ENCODE peak calls at places on chromosomes 6 and 20, in five cellular contexts. L, U, F, C and K are unnamed samples.
A peak's percentile ranks its signal among the peaks of the same experiment; 100 is the strongest.

GRCh38 chr20:25035924-25036323 is 22.0 kb downstream of the ACSS1 start:
- DNase-seq in L (peak; percentile 40), U (no peak), C (no peak), F (no peak), K (no peak)

GRCh38 chr6:5214570-5215052 is 46.1 kb downstream of the LYRM4 start:
- DNase-seq in C (no peak), U (peak; percentile 21), L (no peak), F (peak; percentile 78), K (peak; percentile 51)

GRCh38 chr6:64896939-64897338 is 810.1 kb downstream of the EYS start:
- DNase-seq in U (no peak), F (no peak), C (no peak), L (no peak), K (no peak)

GRCh38 chr6:45822269-45822812 is 193.3 kb downstream of the CLIC5 start:
- DNase-seq in F (no peak), U (no peak), L (no peak), C (no peak), K (no peak)

GRCh38 chr20:32482251-32483220 is 102.6 kb downstream of the NOL4L start:
- DNase-seq in L (no peak), F (no peak), C (peak; percentile 35), U (peak; percentile 13), K (peak; percentile 78)

GRCh38 chr6:7677229-7677628 is 48.7 kb upstream of the BMP6 start:
- DNase-seq in C (no peak), U (no peak), F (no peak), L (no peak), K (no peak)

GRCh38 chr6:209432-210103 is 82.7 kb upstream of the DUSP22 start:
- DNase-seq in F (no peak), L (peak; percentile 79), C (no peak), U (no peak), K (no peak)

GRCh38 chr20:35012227-35013069 is 56.8 kb downstream of the MYH7B start:
- DNase-seq in F (no peak), L (no peak), U (no peak), C (no peak), K (no peak)

GRCh38 chr6:10081075-10081474 is 333.8 kb downstream of the TFAP2A start:
- DNase-seq in U (peak; percentile 26), L (no peak), C (no peak), F (no peak), K (no peak)

GRCh38 chr6:107666084-107666981 is 157.8 kb downstream of the SCML4 start:
- DNase-seq in F (peak; percentile 87), U (no peak), L (no peak), C (peak; percentile 71), K (peak; percentile 53)

GRCh38 chr6:37142047-37142614 is 27.8 kb upstream of the PIM1 start:
- DNase-seq in U (no peak), C (peak; percentile 71), L (no peak), F (peak; percentile 32), K (no peak)

GRCh38 chr20:45970646-45971424 is 1.2 kb downstream of the ZNF335 start:
- DNase-seq in F (peak; percentile 19), U (no peak), C (peak; percentile 37), L (peak; percentile 12), K (peak; percentile 44)

GRCh38 chr20:19620471-19620870 is 137.6 kb upstream of the RIN2 start:
- DNase-seq in C (no peak), U (no peak), L (no peak), F (no peak), K (peak; percentile 66)

GRCh38 chr6:134211297-134211696 is 106.6 kb downstream of the SGK1 start:
- DNase-seq in U (no peak), F (no peak), L (no peak), C (no peak), K (no peak)

GRCh38 chr6:156379392-156379910 is 397.7 kb upstream of the ARID1B start:
- DNase-seq in L (no peak), C (peak; percentile 66), U (no peak), F (no peak), K (no peak)

GRCh38 chr6:87230801-87231200 is 75.4 kb downstream of the ZNF292 start:
- DNase-seq in U (no peak), C (no peak), F (peak; percentile 51), L (no peak), K (no peak)

GRCh38 chr20:61745397-61746146 is 320.1 kb downstream of the TAF4 start:
- DNase-seq in C (no peak), L (no peak), F (no peak), U (no peak), K (no peak)

GRCh38 chr6:70843328-70843918 is 113.4 kb downstream of the B3GAT2 start:
- DNase-seq in C (no peak), U (no peak), F (no peak), L (no peak), K (no peak)

GRCh38 chr6:152394303-152394702 is 242.9 kb downstream of the SYNE1 start:
- DNase-seq in C (no peak), F (no peak), U (no peak), L (no peak), K (no peak)

GRCh38 chr6:12354499-12354898 is 64.3 kb downstream of the EDN1 start:
- DNase-seq in C (peak; percentile 63), F (peak; percentile 47), U (peak; percentile 82), L (no peak), K (peak; percentile 62)

GRCh38 chr6:3943373-3943772 is 94.2 kb downstream of the FAM50B start:
- DNase-seq in C (no peak), L (no peak), U (no peak), F (peak; percentile 75), K (no peak)

GRCh38 chr6:27374824-27375612 is 13.5 kb upstream of the ZNF391 start:
- DNase-seq in C (peak; percentile 66), L (peak; percentile 85), U (peak; percentile 89), F (peak; percentile 8), K (peak; percentile 86)

GRCh38 chr6:156406688-156407087 is 370.5 kb upstream of the ARID1B start:
- DNase-seq in L (no peak), F (no peak), C (no peak), U (no peak), K (no peak)

GRCh38 chr6:42786525-42786985 is 4.7 kb downstream of the BICRAL start:
- DNase-seq in C (no peak), F (no peak), U (no peak), L (no peak), K (no peak)

GRCh38 chr6:148867851-148868250 is 121.0 kb downstream of the UST start:
- DNase-seq in L (no peak), F (peak; percentile 49), C (no peak), U (peak; percentile 32), K (no peak)

GRCh38 chr6:4665489-4666417 is 110.5 kb upstream of the CDYL start:
- DNase-seq in F (peak; percentile 53), L (no peak), C (peak; percentile 54), U (no peak), K (no peak)

GRCh38 chr6:128635219-128635618 is 114.8 kb upstream of the PTPRK start:
- DNase-seq in F (no peak), U (no peak), L (no peak), C (no peak), K (no peak)

GRCh38 chr6:53048431-53049195 is 16.6 kb upstream of the FBXO9 start:
- DNase-seq in L (peak; percentile 84), U (peak; percentile 91), C (peak; percentile 97), F (peak; percentile 91), K (no peak)

GRCh38 chr6:94751641-94752329 is 825.5 kb upstream of the MANEA start:
- DNase-seq in F (no peak), U (peak; percentile 19), L (peak; percentile 50), C (peak; percentile 4), K (no peak)

GRCh38 chr6:158087519-158087867 is 80.6 kb downstream of the SERAC1 start:
- DNase-seq in C (no peak), F (no peak), L (no peak), U (no peak), K (no peak)

GRCh38 chr6:150894935-150895686 is 29.6 kb downstream of the MTHFD1L start:
- DNase-seq in L (peak; percentile 55), F (peak; percentile 62), U (peak; percentile 50), C (peak; percentile 72), K (peak; percentile 31)

GRCh38 chr6:161406633-161407032 is 132.8 kb upstream of the AGPAT4 start:
- DNase-seq in L (no peak), F (peak; percentile 88), U (peak; percentile 95), C (peak; percentile 92), K (no peak)

GRCh38 chr20:31620246-31620645 is 15.2 kb downstream of the ID1 start:
- DNase-seq in U (no peak), L (no peak), F (no peak), C (no peak), K (no peak)

GRCh38 chr6:125250511-125250910 is 51.3 kb downstream of the HDDC2 start:
- DNase-seq in C (no peak), F (no peak), U (no peak), L (no peak), K (no peak)
- TF ChIP-seq CTCF in C (no peak), F (no peak), U (no peak), L (no peak), K (no peak)

GRCh38 chr6:16836186-16836981 is 75.1 kb upstream of the ATXN1 start:
- DNase-seq in F (peak; percentile 26), C (peak; percentile 20), U (no peak), L (peak; percentile 71), K (no peak)
- H3K4me3 ChIP-seq in F (peak overlapping the region; percentile 35), C (peak overlapping the region; percentile 45), U (no peak overlapping the region), L (peak overlapping the region; percentile 54), K (no peak overlapping the region)

DNA sequence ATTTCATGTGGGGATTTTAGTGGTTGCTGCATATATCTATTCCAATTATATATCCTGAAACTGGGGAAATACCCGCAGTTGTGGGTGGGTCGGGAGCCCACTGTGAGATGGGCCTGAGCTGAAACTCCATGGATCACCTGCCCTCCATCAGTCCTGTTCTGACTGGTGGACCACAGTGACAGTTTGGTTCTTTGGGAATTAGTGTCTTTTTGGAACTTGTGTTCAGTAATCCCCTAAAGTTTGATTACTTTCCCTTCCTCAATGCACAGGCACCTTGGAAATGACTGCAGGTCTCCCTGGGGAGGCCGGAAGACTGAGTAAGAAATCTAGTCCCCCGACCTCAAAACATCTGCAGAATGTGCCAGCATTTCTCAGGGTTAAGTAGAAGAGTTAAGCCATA is 11.3 kb downstream of the STK35 start:
- DNase-seq in U (no peak), C (no peak), L (no peak), F (no peak), K (no peak)
- H4K20me1 ChIP-seq in U (no peaks in the 10 kb centered on the region), C (no peaks in the 10 kb centered on the region), L (peaks cover 23% of the 10 kb centered on the region), F (peaks cover 68% of the 10 kb centered on the region), K (peaks cover 95% of the 10 kb centered on the region)

GRCh38 chr6:39887692-39888450 is 46.4 kb downstream of the MOCS1 start:
- DNase-seq in C (peak; percentile 97), L (no peak), F (peak; percentile 95), U (no peak), K (peak; percentile 86)
- TF ChIP-seq CTCF in C (peak; percentile 1), L (no peak), F (no peak), U (no peak), K (no peak)

DNA sequence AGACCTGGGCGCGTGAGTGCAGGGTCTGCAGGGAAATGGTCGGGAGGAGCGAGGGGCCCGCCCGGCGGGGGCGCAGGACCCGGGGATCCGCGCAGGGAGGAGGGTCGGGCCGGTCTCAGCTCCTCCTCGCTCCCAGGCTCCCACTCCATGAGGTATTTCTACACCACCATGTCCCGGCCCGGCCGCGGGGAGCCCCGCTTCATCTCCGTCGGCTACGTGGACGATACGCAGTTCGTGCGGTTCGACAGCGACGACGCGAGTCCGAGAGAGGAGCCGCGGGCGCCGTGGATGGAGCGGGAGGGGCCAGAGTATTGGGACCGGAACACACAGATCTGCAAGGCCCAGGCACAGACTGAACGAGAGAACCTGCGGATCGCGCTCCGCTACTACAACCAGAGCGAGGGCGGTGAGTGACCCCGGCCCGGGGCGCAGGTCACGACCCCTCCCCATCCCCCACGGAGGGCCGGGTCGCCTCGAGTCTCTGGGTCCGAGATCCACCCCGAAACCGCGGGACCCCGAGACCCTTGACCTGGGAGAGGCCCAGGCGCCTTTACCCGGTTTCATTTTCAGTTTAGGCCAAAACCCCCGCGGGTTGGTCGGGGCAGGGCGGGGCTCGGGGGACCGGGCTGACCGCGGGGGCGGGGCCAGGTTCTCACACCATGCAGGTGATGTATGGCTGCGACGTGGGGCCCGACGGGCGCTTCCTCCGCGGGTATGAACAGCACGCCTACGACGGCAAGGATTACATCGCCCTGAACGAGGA is 54.3 kb upstream of the HLA-A start:
- DNase-seq in C (peak; percentile 10), L (no peak), U (peak; percentile 61), F (peak; percentile 11), K (peak; percentile 89)
- H3K4me3 ChIP-seq in C (peak overlapping the region; percentile 63), L (no peak overlapping the region), U (peak overlapping the region; percentile 64), F (peak overlapping the region; percentile 91), K (peak overlapping the region; percentile 79)